ENCODE peak calls at places on chromosomes 6 and 20, in nine cellular contexts. T, P, D, J, C, O, F, Q and Z are unnamed samples.

GRCh38 chr20:15220778-15221565 is 883.6 kb upstream of the FLRT3 start:
- DNase-seq in T (no peak), P (no peak), D (no peak), J (peak), C (no peak), O (peak), F (peak), Q (no peak), Z (peak)

GRCh38 chr20:10524643-10525042 is 89.5 kb downstream of the SLX4IP start:
- DNase-seq in T (no peak), P (no peak), D (no peak), J (peak), C (no peak), O (peak), F (peak), Q (no peak), Z (peak)

GRCh38 chr6:161068296-161068695 is 76.7 kb downstream of the MAP3K4 start:
- DNase-seq in T (no peak), P (no peak), D (no peak), J (no peak), C (no peak), O (no peak), F (no peak), Q (no peak), Z (no peak)

GRCh38 chr20:7090753-7091310 is 323.3 kb downstream of the BMP2 start:
- DNase-seq in T (no peak), P (no peak), D (no peak), J (peak), C (no peak), O (no peak), F (no peak), Q (no peak), Z (no peak)

GRCh38 chr6:21992178-21992967 is 304.5 kb downstream of the PRL start:
- DNase-seq in T (peak), P (peak), D (no peak), J (peak), C (no peak), O (peak), F (no peak), Q (no peak), Z (peak)

GRCh38 chr6:162379762-162380409 is 347.7 kb downstream of the PRKN start:
- DNase-seq in T (no peak), P (no peak), D (no peak), J (no peak), C (no peak), O (no peak), F (no peak), Q (no peak), Z (peak)

GRCh38 chr6:156402227-156402626 is 375.0 kb upstream of the ARID1B start:
- DNase-seq in T (no peak), P (no peak), D (no peak), J (no peak), C (no peak), O (no peak), F (no peak), Q (no peak), Z (no peak)

GRCh38 chr6:72974276-72974675 is 251.0 kb downstream of the KHDC1L start:
- DNase-seq in T (peak), P (no peak), D (no peak), J (no peak), C (no peak), O (no peak), F (no peak), Q (no peak), Z (no peak)

GRCh38 chr6:47733879-47734558 is 35.6 kb downstream of the ADGRF4 start:
- DNase-seq in T (no peak), P (no peak), D (no peak), J (peak), C (no peak), O (no peak), F (no peak), Q (no peak), Z (no peak)

GRCh38 chr20:32034581-32035397 is 17.3 kb upstream of the HCK start:
- DNase-seq in T (no peak), P (no peak), D (no peak), J (no peak), C (no peak), O (peak), F (no peak), Q (no peak), Z (no peak)

GRCh38 chr6:147157930-147158329 is 46.3 kb upstream of the STXBP5 start:
- DNase-seq in T (no peak), P (no peak), D (no peak), J (no peak), C (no peak), O (no peak), F (no peak), Q (no peak), Z (no peak)

GRCh38 chr20:21862224-21862927 is 156.9 kb downstream of the PAX1 start:
- DNase-seq in T (no peak), P (no peak), D (no peak), J (no peak), C (no peak), O (no peak), F (no peak), Q (no peak), Z (no peak)

GRCh38 chr20:13336308-13337089 is 115.4 kb downstream of the ISM1 start:
- DNase-seq in T (no peak), P (peak), D (no peak), J (peak), C (no peak), O (no peak), F (peak), Q (no peak), Z (no peak)

GRCh38 chr6:45967363-45967762 is 48.3 kb downstream of the CLIC5 start:
- DNase-seq in T (no peak), P (no peak), D (no peak), J (no peak), C (no peak), O (no peak), F (no peak), Q (no peak), Z (no peak)

GRCh38 chr20:53829086-53829703 is 235.6 kb upstream of the ZNF217 start:
- DNase-seq in T (no peak), P (peak), D (peak), J (peak), C (no peak), O (peak), F (peak), Q (no peak), Z (peak)

GRCh38 chr20:52959125-52959524 is 13.0 kb upstream of the TSHZ2 start:
- DNase-seq in T (no peak), P (no peak), D (no peak), J (peak), C (no peak), O (no peak), F (no peak), Q (no peak), Z (peak)

GRCh38 chr6:89350281-89351037 is 2.1 kb downstream of the UBE2J1 start:
- DNase-seq in T (no peak), P (no peak), D (no peak), J (no peak), C (no peak), O (peak), F (no peak), Q (no peak), Z (peak)

GRCh38 chr6:89148016-89148750 is 2.3 kb downstream of the PM20D2 start:
- DNase-seq in T (no peak), P (no peak), D (peak), J (no peak), C (no peak), O (no peak), F (no peak), Q (peak), Z (no peak)

GRCh38 chr6:90859612-90860011 is 272.7 kb upstream of the MAP3K7 start:
- DNase-seq in T (no peak), P (no peak), D (no peak), J (peak), C (no peak), O (no peak), F (no peak), Q (no peak), Z (no peak)

GRCh38 chr6:34359438-34360158 is 32.9 kb downstream of the NUDT3 start:
- DNase-seq in T (no peak), P (peak), D (no peak), J (peak), C (no peak), O (peak), F (no peak), Q (no peak), Z (peak)

GRCh38 chr20:33826270-33826897 is 15.2 kb downstream of the CHMP4B start:
- DNase-seq in T (no peak), P (no peak), D (no peak), J (peak), C (no peak), O (no peak), F (no peak), Q (no peak), Z (no peak)

GRCh38 chr20:25081065-25081729 is 744 bp downstream of the VSX1 start:
- DNase-seq in T (no peak), P (no peak), D (no peak), J (no peak), C (no peak), O (peak), F (no peak), Q (peak), Z (no peak)

GRCh38 chr20:44120676-44121425 is 66.1 kb downstream of the JPH2 start:
- DNase-seq in T (no peak), P (no peak), D (no peak), J (no peak), C (no peak), O (no peak), F (no peak), Q (no peak), Z (no peak)

GRCh38 chr20:60589624-60590023 is 631.4 kb downstream of the CDH26 start:
- DNase-seq in T (no peak), P (no peak), D (no peak), J (no peak), C (no peak), O (no peak), F (no peak), Q (no peak), Z (no peak)

GRCh38 chr20:32052792-32053362 is 835 bp downstream of the HCK start:
- DNase-seq in T (no peak), P (no peak), D (peak), J (no peak), C (peak), O (no peak), F (no peak), Q (peak), Z (no peak)

GRCh38 chr6:101392561-101393230 is 812 bp upstream of the GRIK2 start:
- DNase-seq in T (no peak), P (no peak), D (no peak), J (no peak), C (no peak), O (no peak), F (no peak), Q (peak), Z (no peak)

GRCh38 chr6:130252527-130253237 is 29.9 kb upstream of the SAMD3 start:
- DNase-seq in T (no peak), P (no peak), D (no peak), J (peak), C (no peak), O (no peak), F (no peak), Q (no peak), Z (peak)

GRCh38 chr6:3997144-3997770 is 81.7 kb downstream of the FAM217A start:
- DNase-seq in T (no peak), P (no peak), D (no peak), J (peak), C (no peak), O (peak), F (no peak), Q (no peak), Z (peak)

GRCh38 chr6:89978749-89979145 is 84.5 kb downstream of the GJA10 start:
- DNase-seq in T (no peak), P (no peak), D (no peak), J (no peak), C (no peak), O (no peak), F (no peak), Q (no peak), Z (no peak)

GRCh38 chr20:60632420-60633262 is 619.4 kb upstream of the CDH4 start:
- DNase-seq in T (no peak), P (no peak), D (no peak), J (no peak), C (no peak), O (no peak), F (no peak), Q (no peak), Z (no peak)

GRCh38 chr20:11394145-11394833 is 523.4 kb upstream of the BTBD3 start:
- DNase-seq in T (no peak), P (peak), D (no peak), J (peak), C (no peak), O (peak), F (peak), Q (no peak), Z (peak)

GRCh38 chr20:60034231-60035110 is 76.2 kb downstream of the CDH26 start:
- DNase-seq in T (no peak), P (no peak), D (no peak), J (no peak), C (peak), O (no peak), F (no peak), Q (peak), Z (no peak)

GRCh38 chr6:83221886-83222479 is 28.8 kb downstream of the RWDD2A start:
- DNase-seq in T (no peak), P (no peak), D (no peak), J (peak), C (no peak), O (peak), F (no peak), Q (no peak), Z (peak)

GRCh38 chr6:37038297-37039198 is 33.1 kb downstream of the FGD2 start:
- DNase-seq in T (peak), P (no peak), D (peak), J (no peak), C (peak), O (peak), F (no peak), Q (peak), Z (peak)

GRCh38 chr6:81003894-81004293 is 748.6 kb downstream of the TENT5A start:
- DNase-seq in T (no peak), P (no peak), D (no peak), J (no peak), C (no peak), O (no peak), F (no peak), Q (no peak), Z (no peak)

GRCh38 chr20:38138086-38138777 is 26.8 kb downstream of the TGM2 start:
- DNase-seq in T (no peak), P (no peak), D (no peak), J (no peak), C (no peak), O (no peak), F (no peak), Q (no peak), Z (no peak)

GRCh38 chr6:170152111-170152926 is 138.6 kb downstream of the DLL1 start:
- DNase-seq in T (peak), P (no peak), D (no peak), J (peak), C (peak), O (no peak), F (no peak), Q (peak), Z (peak)

GRCh38 chr20:20009784-20010253 is 7.3 kb upstream of the NAA20 start:
- DNase-seq in T (no peak), P (no peak), D (no peak), J (no peak), C (no peak), O (no peak), F (no peak), Q (no peak), Z (no peak)

GRCh38 chr20:57407541-57407956 is 16.4 kb downstream of the RBM38 start:
- DNase-seq in T (no peak), P (no peak), D (no peak), J (no peak), C (no peak), O (no peak), F (no peak), Q (no peak), Z (no peak)

DNA sequence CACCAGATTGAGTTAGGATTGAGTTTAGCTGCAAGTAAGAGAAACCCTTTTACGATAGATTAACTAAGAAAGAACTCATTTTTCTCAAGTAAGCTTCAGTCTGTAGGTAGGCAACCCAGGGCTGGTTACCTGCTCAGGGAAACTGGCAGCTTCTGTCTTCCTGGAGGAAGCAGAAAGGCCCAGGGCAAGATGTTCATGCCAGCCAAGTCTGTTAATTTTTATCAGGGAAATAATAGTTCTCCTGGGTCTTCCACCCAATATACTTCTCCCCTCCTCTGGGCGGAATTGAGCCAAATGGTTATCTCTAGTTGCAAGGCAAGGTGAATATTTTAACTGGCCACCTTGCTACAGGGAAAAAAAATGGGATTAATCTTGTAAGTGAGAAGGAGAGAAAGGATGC is 98.2 kb downstream of the UTRN start:
- DNase-seq in T (no peak), P (no peak), D (no peak), J (no peak), C (no peak), O (no peak), F (no peak), Q (no peak), Z (no peak)
- H3K4me3 ChIP-seq in T (no peak), P (no peak), D (no peak), J (no peak), C (no peak), O (no peak), F (no peak), Q (no peak), Z (no peak)

GRCh38 chr6:582370-582769 is 74.5 kb downstream of the HUS1B start:
- DNase-seq in T (no peak), P (no peak), D (no peak), J (peak), C (no peak), O (no peak), F (no peak), Q (no peak), Z (peak)
- H3K4me3 ChIP-seq in T (no peak), P (no peak), D (no peak), J (no peak), C (no peak), O (no peak), F (no peak), Q (no peak), Z (no peak)

DNA sequence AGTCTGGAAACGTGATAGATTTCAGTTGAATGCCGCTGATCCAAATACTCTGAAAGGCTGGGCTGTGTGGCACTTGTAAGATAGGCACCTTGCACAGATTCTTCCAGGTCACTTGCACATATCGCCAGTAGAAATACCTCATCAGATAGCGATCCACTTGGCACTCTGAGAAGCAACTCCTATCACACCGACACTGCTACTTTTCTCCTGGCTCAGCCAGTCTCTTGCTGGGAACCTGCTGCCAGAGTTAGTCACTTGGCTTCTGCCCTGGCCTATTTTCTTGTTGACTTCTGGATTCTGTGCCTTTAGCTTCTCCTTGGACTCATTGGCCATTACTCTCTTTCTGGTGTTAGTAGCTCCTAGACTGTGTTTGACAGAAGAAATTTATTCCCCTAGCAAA is 66.6 kb downstream of the UTRN start:
- DNase-seq in T (no peak), P (no peak), D (no peak), J (no peak), C (no peak), O (peak), F (no peak), Q (no peak), Z (peak)
- H3K4me3 ChIP-seq in T (no peak), P (no peak), D (no peak), J (no peak), C (no peak), O (no peak), F (no peak), Q (peak), Z (no peak)

GRCh38 chr20:50918403-50918802 is 12.8 kb downstream of the ADNP start:
- DNase-seq in T (no peak), P (no peak), D (no peak), J (peak), C (no peak), O (peak), F (no peak), Q (no peak), Z (peak)
- H3K4me3 ChIP-seq in T (no peak), P (no peak), D (no peak), J (no peak), C (no peak), O (no peak), F (no peak), Q (no peak), Z (no peak)

GRCh38 chr6:52666523-52666922 is 4.4 kb upstream of the TMEM14A start:
- DNase-seq in T (no peak), P (no peak), D (no peak), J (no peak), C (no peak), O (no peak), F (no peak), Q (no peak), Z (no peak)
- H3K4me3 ChIP-seq in T (no peak), P (no peak), D (no peak), J (no peak), C (no peak), O (peak), F (no peak), Q (no peak), Z (no peak)

GRCh38 chr20:16393836-16394235 is 179.4 kb downstream of the KIF16B start:
- DNase-seq in T (no peak), P (no peak), D (no peak), J (no peak), C (no peak), O (no peak), F (no peak), Q (no peak), Z (no peak)

GRCh38 chr20:16393297-16393696 is 180.0 kb downstream of the KIF16B start:
- DNase-seq in T (no peak), P (no peak), D (no peak), J (no peak), C (no peak), O (no peak), F (no peak), Q (no peak), Z (no peak)

GRCh38 chr20:16394784-16395183 is 178.5 kb downstream of the KIF16B start:
- DNase-seq in T (no peak), P (no peak), D (no peak), J (no peak), C (no peak), O (no peak), F (no peak), Q (no peak), Z (no peak)

GRCh38 chr20:16391003-16391402 is 182.2 kb downstream of the KIF16B start:
- DNase-seq in T (no peak), P (no peak), D (no peak), J (no peak), C (no peak), O (no peak), F (no peak), Q (no peak), Z (no peak)

DNA sequence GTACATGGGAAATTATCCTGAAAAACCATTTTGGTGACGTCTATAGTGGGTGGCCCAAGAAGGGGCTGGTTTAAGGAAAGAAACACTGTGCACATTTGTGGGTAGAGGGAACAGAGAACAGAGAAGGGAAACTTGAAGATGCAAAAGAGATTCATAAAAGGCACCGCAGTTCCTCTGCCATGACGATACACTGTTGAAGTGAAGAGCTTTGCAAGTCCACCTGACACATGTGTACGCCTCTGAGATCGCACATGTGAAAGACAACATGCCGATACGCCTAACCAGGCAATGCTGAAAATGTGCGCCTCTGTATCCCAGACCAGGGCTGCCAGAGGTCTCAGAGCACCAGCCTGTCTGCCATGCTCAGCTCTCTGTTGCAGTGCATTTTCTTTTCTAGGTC is 180.9 kb downstream of the KIF16B start:
- DNase-seq in T (no peak), P (no peak), D (no peak), J (no peak), C (no peak), O (no peak), F (no peak), Q (no peak), Z (no peak)
- H3K4me3 ChIP-seq in T (no peak), P (no peak), D (no peak), J (no peak), C (no peak), O (no peak), F (no peak), Q (no peak), Z (no peak)